ENCODE peak calls at places on chromosomes 4 and X, in seven cellular contexts. G is IMR-90, P is NB4, J is ovary, K is transverse colon, D is upper lobe of left lung, F is heart left ventricle. A is an unnamed sample.

GRCh38 chrX:142428916-142429315 is 223.8 kb upstream of the MAGEC2 start:
- DNase-seq in G (no peak), P (no peak), J (no peak), K (no peak), D (no peak), F (no peak), A (no peak)

GRCh38 chrX:17425151-17425550 is 50.2 kb downstream of the NHS start:
- DNase-seq in G (peak; percentile 31), P (no peak), J (no peak), K (no peak), D (no peak), F (no peak), A (no peak)

GRCh38 chr4:124184767-124185166 is 527.8 kb downstream of the ANKRD50 start:
- DNase-seq in G (no peak), P (no peak), J (no peak), K (no peak), D (no peak), F (no peak), A (no peak)

GRCh38 chrX:129754266-129755024 is 15.7 kb downstream of the XPNPEP2 start:
- DNase-seq in G (no peak), P (peak; percentile 35), J (no peak), K (no peak), D (no peak), F (no peak), A (no peak)

GRCh38 chrX:25009407-25009806 is 6.4 kb downstream of the ARX start:
- DNase-seq in G (no peak), P (no peak), J (no peak), K (no peak), D (no peak), F (no peak), A (no peak)

GRCh38 chr4:122481766-122482405 is 25.4 kb upstream of the IL2 start:
- DNase-seq in G (no peak), P (no peak), J (no peak), K (no peak), D (no peak), F (no peak), A (no peak)

GRCh38 chrX:31232506-31232905 is 160.7 kb upstream of the FTHL17 start:
- DNase-seq in G (no peak), P (no peak), J (no peak), K (no peak), D (no peak), F (no peak), A (no peak)

GRCh38 chrX:140733766-140734342 is 24.3 kb downstream of the LINC00632 start:
- DNase-seq in G (peak; percentile 57), P (peak; percentile 58), J (no peak), K (no peak), D (no peak), F (no peak), A (no peak)

GRCh38 chr4:102564399-102564921 is 63.3 kb downstream of the NFKB1 start:
- DNase-seq in G (peak; percentile 81), P (peak; percentile 77), J (no peak), K (no peak), D (no peak), F (no peak), A (no peak)

GRCh38 chr4:148874331-148874730 is 432.1 kb upstream of the NR3C2 start:
- DNase-seq in G (no peak), P (no peak), J (no peak), K (peak; percentile 15), D (no peak), F (no peak), A (no peak)

GRCh38 chrX:44651347-44651746 is 108.7 kb upstream of the FUNDC1 start:
- DNase-seq in G (no peak), P (no peak), J (no peak), K (no peak), D (no peak), F (no peak), A (no peak)

GRCh38 chr4:7191546-7192251 is 639 bp upstream of the SORCS2 start:
- DNase-seq in G (no peak), P (no peak), J (peak; percentile 52), K (no peak), D (peak; percentile 77), F (no peak), A (peak; percentile 31)

GRCh38 chr4:116229420-116229819 is 856.0 kb downstream of the TRAM1L1 start:
- DNase-seq in G (no peak), P (no peak), J (no peak), K (no peak), D (no peak), F (no peak), A (no peak)

GRCh38 chr4:37864786-37865185 is 26.1 kb upstream of the TBC1D1 start:
- DNase-seq in G (no peak), P (peak; percentile 88), J (no peak), K (no peak), D (no peak), F (no peak), A (no peak)

GRCh38 chr4:40288547-40288946 is 46.6 kb upstream of the CHRNA9 start:
- DNase-seq in G (no peak), P (no peak), J (no peak), K (no peak), D (no peak), F (no peak), A (no peak)

GRCh38 chr4:139555705-139556070 is 331 bp downstream of the SETD7 start:
- DNase-seq in G (no peak), P (no peak), J (peak; percentile 77), K (peak; percentile 49), D (peak; percentile 92), F (peak; percentile 67), A (peak; percentile 69)

GRCh38 chrX:64394874-64395567 is at the start of gene MTMR8:
- DNase-seq in G (no peak), P (peak; percentile 85), J (peak; percentile 85), K (peak; percentile 83), D (peak; percentile 57), F (peak; percentile 66), A (peak; percentile 61)

GRCh38 chr4:8727131-8727530 is 134.6 kb downstream of the CPZ start:
- DNase-seq in G (no peak), P (no peak), J (no peak), K (peak; percentile 2), D (no peak), F (no peak), A (peak; percentile 3)

GRCh38 chrX:110143454-110144210 is 140.7 kb downstream of the TMEM164 start:
- DNase-seq in G (no peak), P (no peak), J (no peak), K (no peak), D (no peak), F (peak; percentile 46), A (no peak)

GRCh38 chrX:103999234-103999633 is 14.3 kb downstream of the H2BW1 start:
- DNase-seq in G (no peak), P (no peak), J (no peak), K (no peak), D (no peak), F (no peak), A (no peak)

GRCh38 chrX:50726296-50726695 is 87.7 kb downstream of the SHROOM4 start:
- DNase-seq in G (no peak), P (no peak), J (no peak), K (no peak), D (no peak), F (no peak), A (no peak)

GRCh38 chr4:75939890-75940691 is 722 bp downstream of the NAAA start:
- DNase-seq in G (peak; percentile 32), P (peak; percentile 86), J (peak; percentile 60), K (peak; percentile 85), D (peak; percentile 93), F (peak; percentile 86), A (peak; percentile 62)

GRCh38 chr4:75935628-75936027 is 5.2 kb downstream of the NAAA start:
- DNase-seq in G (no peak), P (no peak), J (no peak), K (no peak), D (no peak), F (no peak), A (no peak)

DNA sequence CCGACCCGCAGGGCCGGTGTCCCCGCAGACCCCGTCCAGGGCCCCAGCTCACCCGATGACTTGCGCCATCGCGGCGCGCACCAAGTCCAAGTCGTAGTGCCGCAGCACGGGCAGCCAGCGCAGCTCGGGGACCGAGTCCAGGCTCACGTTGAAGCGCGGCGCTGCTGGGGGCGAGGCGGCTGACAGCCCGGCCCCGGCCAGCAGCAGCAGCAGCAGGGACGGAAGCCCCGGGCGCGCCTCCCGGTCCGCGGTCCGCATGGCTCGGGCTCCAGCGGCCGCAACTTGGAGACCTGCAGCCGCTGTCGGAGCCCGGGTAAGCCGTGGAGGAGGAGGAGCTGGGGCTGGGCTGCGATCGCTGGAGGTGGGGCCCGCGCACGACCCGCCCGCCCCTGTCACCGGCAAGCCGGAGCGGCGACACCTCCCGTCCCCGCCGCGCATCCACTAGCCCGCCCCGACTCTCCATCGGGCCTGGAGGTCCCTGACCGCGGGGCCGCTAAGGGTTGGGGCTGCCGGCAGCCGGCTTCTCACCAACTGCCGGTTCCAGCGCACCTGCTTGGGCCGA is at the start of gene NAAA:
- DNase-seq in G (peak; percentile 65), P (peak; percentile 82), J (peak; percentile 76), K (peak; percentile 93), D (peak; percentile 93), F (peak; percentile 81), A (peak; percentile 69)
- TF ChIP-seq POLR2A in G (no peak), P (no peak), J (no peak), K (peak; percentile 58), D (peak; percentile 74), F (no peak), A (peak; percentile 28)

DNA sequence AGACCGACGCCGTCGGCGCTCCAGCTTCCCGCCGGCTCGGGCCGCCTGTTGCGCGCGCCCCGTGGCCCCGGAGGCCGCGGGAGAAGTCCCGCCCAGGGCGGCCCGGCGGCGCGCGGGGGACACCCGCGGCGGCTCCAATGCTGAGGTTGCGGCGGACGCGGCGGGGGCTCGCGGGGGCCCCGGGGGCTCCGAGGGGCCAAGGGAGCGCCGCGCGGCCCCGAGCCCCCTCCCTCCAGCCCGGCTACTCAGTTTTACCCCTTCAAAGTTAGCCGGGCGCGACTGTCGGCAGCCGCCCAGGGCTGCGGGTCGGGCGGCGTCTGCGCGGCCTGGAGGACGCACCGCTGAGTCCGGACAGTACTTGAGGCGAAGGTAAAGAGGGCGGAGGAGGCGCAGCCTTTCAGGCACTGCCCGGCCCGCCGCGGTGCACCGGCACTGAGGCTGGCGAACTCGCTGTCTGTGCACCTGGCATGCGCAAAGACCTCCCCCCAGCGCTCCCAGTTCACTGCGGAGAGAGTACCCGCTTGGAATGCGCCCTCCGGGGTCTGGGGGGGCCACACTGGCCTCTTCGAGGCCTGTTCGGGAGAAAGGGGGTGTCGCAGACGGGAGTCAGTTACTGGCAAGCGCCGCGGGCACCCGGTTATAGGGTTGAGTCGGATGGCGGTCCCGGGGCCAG is 1.3 kb downstream of the PCDH19 start:
- DNase-seq in G (no peak), P (no peak), J (no peak), K (no peak), D (peak; percentile 51), F (no peak), A (no peak)
- H3K4me3 ChIP-seq in G (no peak overlapping the region), P (no peak overlapping the region), J (peak overlapping the region; percentile 28), K (peak overlapping the region; percentile 49), D (no peak overlapping the region), F (peak overlapping the region; percentile 27), A (peak overlapping the region; percentile 19)

GRCh38 chr4:171650543-171650942 is 162.7 kb upstream of the GALNTL6 start:
- DNase-seq in G (no peak), P (no peak), J (no peak), K (no peak), D (no peak), F (no peak), A (no peak)
- TF ChIP-seq CTCF in G (no peak), P (peak; percentile 10), J (no peak), K (no peak), D (no peak), F (no peak), A (no peak)

DNA sequence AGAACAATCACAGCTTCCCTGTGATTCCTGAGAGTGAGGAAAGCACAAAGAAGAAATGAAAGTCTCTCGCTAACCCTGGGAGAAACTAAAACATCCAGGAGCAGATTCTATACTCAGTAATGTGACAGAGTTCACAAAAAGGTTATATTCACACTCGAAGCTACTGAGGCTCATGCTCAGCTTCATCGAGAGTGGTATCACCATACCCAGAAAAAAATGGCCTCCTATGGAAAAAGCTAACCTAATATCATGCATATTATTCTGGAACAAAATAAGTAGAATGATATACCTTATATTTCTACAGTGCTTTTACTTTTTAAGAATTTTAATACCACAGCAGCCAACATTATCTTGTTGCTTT is 13.5 kb upstream of the CDKN2AIP start:
- DNase-seq in G (no peak), P (no peak), J (no peak), K (no peak), D (no peak), F (no peak), A (no peak)
- TF ChIP-seq POLR2A in G (no peak), P (no peak), J (no peak), K (no peak), D (no peak), F (no peak), A (no peak)

A was measured in uterus.